ENCODE peak calls at places on chromosomes 4 and X, in eight cellular contexts. S is aorta; H is breast epithelium; Z is dorsolateral prefrontal cortex; B is nephron progenitor cell; M is stimulated activated CD4-positive, alpha-beta T cell treated with anti-CD3 and anti-CD28 coated beads, Interleukin-1b, Interleukin-23, amount 100 ng/mL, for 24 hours; G is frontal cortex; U is iris pigment epithelial cell. C is an unnamed sample.

GRCh38 chrX:105464611-105465010 is 244.1 kb upstream of the TEX13A start:
- DNase-seq in M (no peak), G (no peak), U (no peak), Z (no peak), H (no peak), S (no peak), B (no peak), C (no peak)

GRCh38 chrX:78119521-78120227 is 15.6 kb downstream of the PGK1 start:
- DNase-seq in G (no peak), U (no peak), B (no peak), H (no peak), M (no peak), Z (no peak), S (no peak), C (no peak)

GRCh38 chr4:75671802-75672421 is 1.3 kb downstream of the G3BP2 start:
- DNase-seq in M (no peak), H (no peak), Z (no peak), B (no peak), S (no peak), G (no peak), U (no peak), C (no peak)

GRCh38 chrX:17669458-17669857 is 67.8 kb upstream of the SCML1 start:
- DNase-seq in S (no peak), G (no peak), H (no peak), M (no peak), Z (no peak), U (no peak), B (no peak), C (no peak)

GRCh38 chr4:24783506-24783905 is 11.9 kb upstream of the SOD3 start:
- DNase-seq in M (no peak), Z (no peak), B (no peak), S (no peak), H (no peak), G (no peak), U (no peak), C (no peak)

GRCh38 chr4:84568496-84568895 is 14.4 kb upstream of the CDS1 start:
- DNase-seq in G (no peak), Z (no peak), S (no peak), U (no peak), H (no peak), B (no peak), M (no peak), C (no peak)

GRCh38 chr4:18815081-18815778 is 793.7 kb upstream of the LCORL start:
- DNase-seq in U (no peak), G (no peak), Z (no peak), B (no peak), H (no peak), S (no peak), M (no peak), C (no peak)

GRCh38 chrX:53309837-53310236 is 28.5 kb upstream of the IQSEC2 start:
- DNase-seq in B (no peak), M (no peak), U (no peak), H (no peak), S (no peak), Z (no peak), G (no peak), C (no peak)

GRCh38 chr4:8480221-8480620 is 39.6 kb downstream of the TRMT44 start:
- DNase-seq in Z (no peak), B (no peak), H (no peak), U (no peak), M (no peak), S (no peak), G (no peak), C (no peak)

GRCh38 chr4:184416913-184417734 is 57.2 kb downstream of the IRF2 start:
- DNase-seq in S (no peak), H (no peak), Z (no peak), M (no peak), B (no peak), U (peak), G (no peak), C (no peak)

GRCh38 chrX:150253946-150254615 is 109.0 kb upstream of the MAMLD1 start:
- DNase-seq in H (no peak), G (no peak), M (no peak), S (no peak), B (no peak), Z (no peak), U (no peak), C (peak)

GRCh38 chr4:165814256-165815010 is 58.6 kb upstream of the TLL1 start:
- DNase-seq in Z (no peak), U (peak), M (no peak), S (no peak), G (no peak), H (no peak), B (no peak), C (no peak)

GRCh38 chr4:47442980-47443379 is 20.5 kb downstream of the COMMD8 start:
- DNase-seq in B (no peak), H (no peak), G (no peak), M (no peak), S (peak), U (no peak), Z (no peak), C (no peak)

GRCh38 chr4:11512861-11513260 is 84.2 kb upstream of the HS3ST1 start:
- DNase-seq in U (no peak), B (no peak), M (no peak), Z (no peak), G (no peak), H (no peak), S (no peak), C (no peak)

GRCh38 chr4:133130171-133130570 is 18.9 kb upstream of the PCDH10 start:
- DNase-seq in S (no peak), B (no peak), U (peak), G (no peak), H (no peak), M (no peak), Z (no peak), C (no peak)

GRCh38 chr4:4801013-4801412 is 58.5 kb upstream of the MSX1 start:
- DNase-seq in U (peak), M (no peak), G (no peak), Z (no peak), S (no peak), H (no peak), B (no peak), C (no peak)

GRCh38 chrX:23394421-23394820 is 59.8 kb downstream of the PTCHD1 start:
- DNase-seq in H (no peak), S (no peak), M (no peak), Z (no peak), G (no peak), U (no peak), B (no peak), C (no peak)

GRCh38 chr4:5524900-5525299 is 183.5 kb downstream of the EVC2 start:
- DNase-seq in G (no peak), H (peak), M (no peak), B (peak), U (peak), S (no peak), Z (no peak), C (no peak)

GRCh38 chrX:9676738-9677097 is 88.9 kb downstream of the GPR143 start:
- DNase-seq in G (no peak), S (no peak), Z (no peak), H (no peak), U (no peak), B (no peak), M (no peak), C (no peak)

GRCh38 chrX:107541244-107541643 is 87.1 kb upstream of the PRPS1 start:
- DNase-seq in B (no peak), Z (no peak), M (no peak), U (no peak), H (no peak), G (no peak), S (no peak), C (no peak)

GRCh38 chr4:102684605-102685052 is 76.1 kb downstream of the MANBA start:
- DNase-seq in U (peak), M (no peak), G (no peak), B (no peak), S (no peak), H (no peak), Z (no peak), C (no peak)

GRCh38 chrX:20067709-20068315 is 48.9 kb downstream of the MAP7D2 start:
- DNase-seq in S (peak), H (peak), M (no peak), G (peak), U (peak), B (peak), Z (no peak), C (no peak)

GRCh38 chr4:79598801-79599200 is 190.8 kb upstream of the GK2 start:
- DNase-seq in U (no peak), B (no peak), S (no peak), G (no peak), Z (peak), M (no peak), H (no peak), C (no peak)

GRCh38 chr4:1491630-1492457 is 85.6 kb upstream of the NKX1-1 start:
- DNase-seq in M (no peak), U (no peak), Z (peak), B (no peak), G (no peak), H (no peak), S (no peak), C (no peak)

GRCh38 chrX:141838016-141838415 is at the start of gene MAGEC3:
- DNase-seq in U (no peak), G (no peak), B (no peak), S (no peak), Z (no peak), M (no peak), H (no peak), C (no peak)

GRCh38 chr4:135032670-135033069 is 831.1 kb upstream of the PABPC4L start:
- DNase-seq in S (no peak), H (no peak), U (no peak), Z (no peak), M (no peak), G (no peak), B (no peak), C (no peak)

C was measured in ecto neural progenitor cell.